ENCODE peak calls at places on chromosomes 6 and 20, in four cellular contexts. L, I, S and Z are unnamed samples.
A peak's percentile ranks its signal among the peaks of the same experiment; 100 is the strongest.

GRCh38 chr20:10511166-10511506 is 76.0 kb downstream of the SLX4IP start:
- DNase-seq in L (no peak), I (no peak), S (no peak), Z (no peak)

GRCh38 chr6:136706431-136706830 is 85.8 kb downstream of the MAP3K5 start:
- DNase-seq in L (no peak), I (no peak), S (no peak), Z (no peak)

GRCh38 chr20:59992531-59992930 is 34.3 kb downstream of the CDH26 start:
- DNase-seq in L (no peak), I (no peak), S (no peak), Z (no peak)

GRCh38 chr20:5996765-5997164 is 46.3 kb downstream of the MCM8 start:
- DNase-seq in L (no peak), I (peak; percentile 44), S (no peak), Z (no peak)

GRCh38 chr6:79631800-79632172 is 657 bp downstream of the SH3BGRL2 start:
- DNase-seq in L (no peak), I (no peak), S (no peak), Z (no peak)

GRCh38 chr6:26158581-26159416 is 71.6 kb downstream of the HFE start:
- DNase-seq in L (no peak), I (peak; percentile 76), S (no peak), Z (peak; percentile 36)

GRCh38 chr20:13231031-13231752 is 10.1 kb downstream of the ISM1 start:
- DNase-seq in L (no peak), I (no peak), S (no peak), Z (peak; percentile 12)

GRCh38 chr6:116352515-116353471 is 18.0 kb upstream of the DSE start:
- DNase-seq in L (no peak), I (peak; percentile 26), S (no peak), Z (no peak)

GRCh38 chr20:2826655-2827054 is 10.5 kb downstream of the TMEM239 start:
- DNase-seq in L (no peak), I (no peak), S (no peak), Z (no peak)

GRCh38 chr6:132490478-132491204 is 22.3 kb downstream of the STX7 start:
- DNase-seq in L (no peak), I (peak; percentile 29), S (no peak), Z (no peak)

GRCh38 chr20:63591786-63592355 is 17.8 kb upstream of the HELZ2 start:
- DNase-seq in L (no peak), I (no peak), S (no peak), Z (no peak)

GRCh38 chr6:16519265-16520242 is 241.7 kb downstream of the ATXN1 start:
- DNase-seq in L (no peak), I (no peak), S (no peak), Z (no peak)

GRCh38 chr20:57199656-57200405 is 66.6 kb downstream of the BMP7 start:
- DNase-seq in L (no peak), I (no peak), S (no peak), Z (no peak)

GRCh38 chr6:167113935-167114910 is 8.7 kb upstream of the CCR6 start:
- DNase-seq in L (no peak), I (peak; percentile 89), S (peak; percentile 38), Z (no peak)

GRCh38 chr6:47093169-47093568 is 51.0 kb upstream of the ADGRF1 start:
- DNase-seq in L (no peak), I (no peak), S (no peak), Z (no peak)

GRCh38 chr6:88361754-88362153 is 195.6 kb upstream of the CNR1 start:
- DNase-seq in L (no peak), I (no peak), S (no peak), Z (no peak)

DNA sequence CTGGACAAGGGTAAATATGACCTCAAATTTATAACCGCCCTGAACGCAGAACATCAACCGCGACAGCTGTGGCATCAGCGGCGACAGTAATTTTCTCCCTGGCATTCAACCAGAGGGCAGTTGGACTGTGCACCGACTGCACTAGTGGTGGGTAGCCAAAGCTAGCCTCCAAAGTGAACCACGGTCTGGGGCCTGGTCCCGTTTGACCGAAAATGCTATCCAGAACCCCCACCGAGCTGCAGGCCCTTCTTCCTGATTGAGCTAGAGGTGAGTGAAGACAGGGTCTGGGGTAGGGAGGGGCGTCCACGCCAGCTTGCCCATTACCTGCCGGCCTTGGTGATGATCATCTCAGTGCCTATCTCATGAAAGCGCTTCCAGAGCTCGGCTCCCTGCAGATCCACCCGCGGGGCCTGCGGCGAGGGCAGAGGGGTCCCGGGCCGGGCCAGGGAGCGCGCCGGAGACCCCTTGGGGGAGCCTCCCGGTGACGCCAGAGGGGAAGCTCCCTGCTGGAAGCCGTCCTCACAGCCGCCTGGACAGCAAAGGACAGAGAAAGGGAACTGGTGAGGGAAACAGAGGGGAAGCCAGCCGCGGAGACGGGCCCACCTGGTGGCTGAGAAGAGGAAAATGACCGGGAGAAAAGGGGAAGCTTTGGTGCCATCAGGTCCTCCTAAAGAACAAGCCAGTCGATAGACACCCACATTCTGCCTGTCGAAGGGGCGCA is 2.0 kb downstream of the TBX18 start:
- DNase-seq in L (no peak), I (no peak), S (no peak), Z (peak; percentile 50)
- TF ChIP-seq CTCF in L (peak; percentile 40), I (no peak), S (no peak), Z (no peak)

GRCh38 chr20:51452091-51452613 is 90.4 kb downstream of the NFATC2 start:
- DNase-seq in L (no peak), I (no peak), S (no peak), Z (no peak)
- TF ChIP-seq CTCF in L (no peak), I (no peak), S (no peak), Z (no peak)

GRCh38 chr20:46151936-46152335 is 33.8 kb downstream of the CD40 start:
- DNase-seq in L (no peak), I (no peak), S (no peak), Z (peak; percentile 48)
- TF ChIP-seq CTCF in L (no peak), I (peak; percentile 68), S (no peak), Z (peak; percentile 68)

GRCh38 chr6:160456214-160456546 is 108.0 kb downstream of the SLC22A3 start:
- DNase-seq in L (no peak), I (no peak), S (no peak), Z (no peak)
- TF ChIP-seq CTCF in L (no peak), I (no peak), S (no peak), Z (peak; percentile 46)

GRCh38 chr6:156449128-156449527 is 328.1 kb upstream of the ARID1B start:
- DNase-seq in L (no peak), I (no peak), S (no peak), Z (no peak)
- TF ChIP-seq CTCF in L (no peak), I (no peak), S (no peak), Z (no peak)

DNA sequence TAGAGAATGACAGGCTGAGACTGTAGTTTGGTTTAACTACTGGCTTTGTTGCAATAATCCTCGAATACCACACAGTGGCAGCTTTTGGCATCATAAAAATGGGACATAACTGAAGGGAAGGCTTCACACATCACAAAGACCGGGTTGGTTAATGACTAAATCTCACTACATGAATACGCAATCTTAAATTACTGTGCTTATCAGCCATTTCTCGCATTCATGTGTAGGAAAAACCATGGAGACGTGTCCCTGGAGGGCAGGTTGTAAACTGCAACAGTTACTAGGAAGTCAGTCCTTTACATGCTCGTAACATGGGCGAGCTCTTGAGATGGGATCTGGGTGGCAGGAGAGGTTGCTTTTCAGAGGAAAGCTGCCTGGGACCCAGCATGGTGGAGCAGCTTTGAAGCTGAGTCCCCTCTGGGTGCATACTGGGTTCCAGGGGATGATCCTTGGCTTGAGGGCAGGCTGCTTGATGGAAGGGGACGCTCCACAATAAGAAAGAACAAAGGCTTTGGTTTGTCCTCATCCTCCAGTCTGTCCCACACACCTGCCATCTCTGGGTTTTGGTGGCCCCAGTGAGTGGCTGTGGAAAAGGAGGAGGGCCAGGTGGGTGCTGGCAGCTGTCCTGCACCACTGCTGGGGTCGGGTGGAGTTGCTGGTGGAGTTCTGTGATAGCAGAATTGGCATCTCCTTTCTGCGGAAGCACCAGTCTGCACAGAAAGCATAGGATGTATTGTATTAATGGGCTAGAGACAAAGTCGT is 2.1 kb downstream of the RPS21 start:
- DNase-seq in L (no peak), I (no peak), S (no peak), Z (no peak)
- TF ChIP-seq CTCF in L (no peak), I (no peak), S (no peak), Z (peak; percentile 20)

GRCh38 chr6:31738048-31738979 is 1.5 kb upstream of the MSH5 start:
- DNase-seq in L (no peak), I (peak; percentile 47), S (no peak), Z (no peak)
- TF ChIP-seq CTCF in L (no peak), I (peak; percentile 43), S (peak; percentile 21), Z (no peak)

GRCh38 chr6:154995241-154996162 is at the start of gene TIAM2:
- DNase-seq in L (no peak), I (peak; percentile 17), S (no peak), Z (peak; percentile 45)
- TF ChIP-seq CTCF in L (no peak), I (no peak), S (no peak), Z (no peak)

GRCh38 chr6:39642300-39642699 is 82.9 kb downstream of the KIF6 start:
- DNase-seq in L (no peak), I (no peak), S (no peak), Z (no peak)
- TF ChIP-seq CTCF in L (no peak), I (no peak), S (no peak), Z (no peak)

GRCh38 chr20:49832632-49833327 is 20.2 kb downstream of the SLC9A8 start:
- DNase-seq in L (no peak), I (no peak), S (no peak), Z (no peak)
- TF ChIP-seq CTCF in L (no peak), I (no peak), S (no peak), Z (no peak)